ENCODE peak calls at places on chromosome 1, in seven cellular contexts. P is mesendoderm, W is IMR-90, J is mesenchymal stem cell, T is H9, G is H1, S is trophoblast cell. X is an unnamed sample.

GRCh38 chr1:208496467-208497371 is 252.5 kb upstream of the PLXNA2 start:
- DNase-seq in G (no peak), T (no peak), W (no peak), J (no peak), P (no peak), S (no peak), X (no peak)

GRCh38 chr1:19613075-19613748 is 30.9 kb upstream of the NBL1 start:
- DNase-seq in T (no peak), J (no peak), S (no peak), P (no peak), W (no peak), G (no peak), X (no peak)

GRCh38 chr1:41572224-41572623 is 87.7 kb upstream of the EDN2 start:
- DNase-seq in P (no peak), J (no peak), W (no peak), S (no peak), G (no peak), T (no peak), X (no peak)

GRCh38 chr1:10932088-10932487 is 80.4 kb upstream of the TARDBP start:
- DNase-seq in T (no peak), P (no peak), G (no peak), J (no peak), W (no peak), S (no peak), X (no peak)

GRCh38 chr1:162003825-162004205 is 19.9 kb downstream of the OLFML2B start:
- DNase-seq in G (no peak), T (no peak), W (peak), J (peak), S (no peak), P (no peak), X (no peak)

GRCh38 chr1:3644273-3644672 is 5.6 kb downstream of the WRAP73 start:
- DNase-seq in W (no peak), G (no peak), S (no peak), T (no peak), P (no peak), J (no peak), X (no peak)

GRCh38 chr1:234309598-234310459 is 63.4 kb upstream of the COA6 start:
- DNase-seq in P (peak), G (peak), S (peak), J (peak), W (peak), T (peak), X (peak)

GRCh38 chr1:92194516-92194915 is 23.2 kb upstream of the C1orf146 start:
- DNase-seq in G (no peak), T (no peak), W (peak), J (no peak), P (no peak), S (no peak), X (no peak)

GRCh38 chr1:89907669-89908293 is 86.9 kb downstream of the LRRC8D start:
- DNase-seq in J (peak), W (peak), G (no peak), T (no peak), S (peak), P (peak), X (no peak)

GRCh38 chr1:204829133-204829532 is 41.5 kb upstream of the NFASC start:
- DNase-seq in P (no peak), S (no peak), T (peak), G (peak), J (no peak), W (no peak), X (no peak)

GRCh38 chr1:75130865-75131592 is 3.2 kb upstream of the LHX8 start:
- DNase-seq in G (peak), S (no peak), J (no peak), W (no peak), P (peak), T (peak), X (peak)

GRCh38 chr1:117150316-117150715 is 28.8 kb upstream of the TRIM45 start:
- DNase-seq in T (no peak), W (peak), S (no peak), P (no peak), J (no peak), G (no peak), X (no peak)

GRCh38 chr1:198711837-198712236 is 73.0 kb downstream of the PTPRC start:
- DNase-seq in T (no peak), W (no peak), J (no peak), G (no peak), P (no peak), S (no peak), X (no peak)

GRCh38 chr1:226708342-226708780 is 30.7 kb downstream of the ITPKB start:
- DNase-seq in W (peak), J (peak), G (no peak), S (no peak), P (no peak), T (no peak), X (no peak)

GRCh38 chr1:74427676-74428075 is 84.7 kb downstream of the LRRC53 start:
- DNase-seq in S (no peak), P (no peak), J (no peak), G (no peak), T (no peak), W (peak), X (no peak)

GRCh38 chr1:162951553-162952315 is 90.8 kb upstream of the CCDC190 start:
- DNase-seq in J (peak), G (no peak), W (peak), T (no peak), S (no peak), P (no peak), X (no peak)

GRCh38 chr1:1021010-1021845 is 1.3 kb downstream of the AGRN start:
- DNase-seq in T (no peak), G (no peak), S (no peak), W (peak), J (peak), P (peak), X (no peak)
- H3K18ac ChIP-seq in T (peak), G (peak), S (peak), W (peak), J (peak), P (peak), X (peak)

GRCh38 chr1:159465191-159465603 is 25.7 kb downstream of the OR10J1 start:
- DNase-seq in S (no peak), P (no peak), W (no peak), J (no peak), T (no peak), G (no peak), X (no peak)

GRCh38 chr1:159459551-159459950 is 20.0 kb downstream of the OR10J1 start:
- DNase-seq in S (no peak), G (no peak), J (no peak), P (no peak), T (no peak), W (no peak), X (no peak)
- H3K18ac ChIP-seq in S (no peak), G (no peak), J (no peak), P (no peak), T (no peak), W (no peak), X (no peak)

DNA sequence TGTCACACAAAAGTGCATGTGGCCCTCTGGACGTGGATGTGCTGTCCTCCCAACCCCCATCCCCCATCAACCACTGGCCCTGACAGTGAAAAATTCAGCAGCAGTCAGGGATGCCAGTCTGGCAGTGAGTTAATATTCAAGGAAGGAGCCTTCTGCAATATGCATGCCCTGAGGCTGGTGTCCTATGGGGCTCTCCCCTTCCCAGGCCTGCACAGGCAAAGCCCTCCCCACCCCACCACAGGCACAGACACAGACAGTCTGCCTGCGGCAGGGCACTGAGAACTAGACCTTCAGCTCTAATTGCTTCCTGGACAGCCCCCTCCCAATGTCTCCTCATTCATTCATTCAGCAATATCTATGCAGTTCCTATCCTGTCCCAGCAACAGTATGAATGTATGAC is 14.7 kb upstream of the COL16A1 start:
- DNase-seq in P (no peak), T (no peak), W (no peak), G (no peak), S (no peak), J (no peak), X (no peak)
- H3K18ac ChIP-seq in P (no peak), T (no peak), W (no peak), G (no peak), S (no peak), J (no peak), X (no peak)

GRCh38 chr1:52352690-52353089 is 13.3 kb downstream of the CC2D1B start:
- DNase-seq in J (no peak), S (no peak), G (no peak), T (no peak), P (no peak), W (no peak), X (no peak)
- H3K18ac ChIP-seq in J (no peak), S (no peak), G (no peak), T (no peak), P (no peak), W (no peak), X (no peak)

GRCh38 chr1:16924216-16924918 is 2.6 kb downstream of the CROCC start:
- DNase-seq in J (no peak), W (no peak), P (no peak), S (no peak), G (no peak), T (peak), X (no peak)

GRCh38 chr1:16922466-16922865 is 735 bp downstream of the CROCC start:
- DNase-seq in J (no peak), P (no peak), S (no peak), G (no peak), T (peak), W (no peak), X (no peak)

GRCh38 chr1:16922885-16923431 is 1.2 kb downstream of the CROCC start:
- DNase-seq in T (peak), J (no peak), S (no peak), G (no peak), P (no peak), W (no peak), X (no peak)

GRCh38 chr1:16920951-16921350 is 780 bp upstream of the CROCC start:
- DNase-seq in J (no peak), W (no peak), P (no peak), T (no peak), S (no peak), G (no peak), X (no peak)

GRCh38 chr1:16921391-16922185 is at the start of gene CROCC:
- DNase-seq in P (peak), S (no peak), J (peak), T (peak), W (no peak), G (peak), X (peak)
- H3K18ac ChIP-seq in P (no peak), S (no peak), J (peak), T (no peak), W (no peak), G (peak), X (peak)

GRCh38 chr1:180042994-180043622 is 88.5 kb downstream of the CEP350 start:
- DNase-seq in T (no peak), S (peak), J (peak), W (peak), P (peak), G (no peak), X (no peak)
- H3K18ac ChIP-seq in T (no peak), S (no peak), J (no peak), W (peak), P (no peak), G (no peak), X (no peak)

GRCh38 chr1:111706921-111707320 is 32.3 kb downstream of the INKA2 start:
- DNase-seq in S (no peak), G (no peak), P (no peak), T (no peak), W (peak), J (peak), X (no peak)

GRCh38 chr1:111705841-111706240 is 33.4 kb downstream of the INKA2 start:
- DNase-seq in G (no peak), J (no peak), P (no peak), W (peak), T (no peak), S (no peak), X (no peak)

GRCh38 chr1:111704240-111704639 is 35.0 kb downstream of the INKA2 start:
- DNase-seq in J (no peak), W (no peak), S (no peak), T (no peak), G (no peak), P (no peak), X (no peak)

GRCh38 chr1:111702504-111703050 is 36.6 kb downstream of the INKA2 start:
- DNase-seq in T (no peak), S (no peak), G (no peak), W (no peak), P (no peak), J (no peak), X (no peak)

DNA sequence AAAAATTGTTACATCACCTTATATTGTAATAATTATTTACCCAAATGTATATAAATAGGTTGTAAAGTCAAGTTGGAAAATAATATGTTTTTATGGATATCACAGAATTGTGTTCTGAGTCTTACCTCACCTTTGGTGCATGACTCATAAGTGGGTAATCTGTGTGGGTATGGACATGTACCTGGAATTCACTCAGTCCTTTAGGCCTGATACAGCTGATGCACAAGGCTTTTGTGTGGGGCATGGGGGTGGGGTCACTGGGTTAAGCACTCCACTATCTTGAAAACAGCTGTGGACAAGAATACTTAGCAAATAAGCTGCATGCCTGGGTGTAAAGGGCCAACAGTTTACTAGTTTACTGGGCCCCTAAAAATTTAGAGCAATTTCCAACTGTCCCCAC is 34.4 kb downstream of the INKA2 start:
- DNase-seq in S (peak), P (no peak), J (no peak), W (no peak), G (no peak), T (no peak), X (no peak)
- H3K18ac ChIP-seq in S (no peak), P (no peak), J (no peak), W (no peak), G (no peak), T (no peak), X (no peak)

GRCh38 chr1:201332616-201333335 is 44.7 kb downstream of the TNNT2 start:
- DNase-seq in S (no peak), J (no peak), P (no peak), T (no peak), G (no peak), W (no peak), X (no peak)

GRCh38 chr1:201336711-201337450 is 40.6 kb downstream of the TNNT2 start:
- DNase-seq in W (no peak), P (no peak), T (no peak), S (no peak), J (no peak), G (no peak), X (no peak)

GRCh38 chr1:201335174-201335870 is 42.2 kb downstream of the TNNT2 start:
- DNase-seq in T (no peak), W (no peak), G (no peak), J (no peak), S (peak), P (peak), X (no peak)

GRCh38 chr1:201334325-201335173 is 42.9 kb downstream of the TNNT2 start:
- DNase-seq in P (no peak), G (no peak), W (no peak), J (no peak), S (no peak), T (no peak), X (no peak)

GRCh38 chr1:201335901-201336300 is 41.6 kb downstream of the TNNT2 start:
- DNase-seq in W (no peak), J (no peak), S (no peak), T (no peak), P (no peak), G (no peak), X (no peak)
- H3K18ac ChIP-seq in W (no peak), J (no peak), S (no peak), T (no peak), P (no peak), G (no peak), X (no peak)

X was measured in neuronal stem cell.